ENCODE peak calls at places on chromosomes 2 and 18, in ten cellular contexts. H, M, T, W, I, G, A, B, X and R are unnamed samples.

GRCh38 chr2:237540823-237541222 is 25.6 kb upstream of the PRLH start:
- DNase-seq in H (peak; percentile 46), M (no peak), T (no peak), W (peak; percentile 57), I (peak; percentile 37), G (no peak), A (peak; percentile 68), B (peak; percentile 74), X (no peak), R (peak; percentile 76)

GRCh38 chr2:25358249-25358815 is 16.6 kb upstream of the DNMT3A start:
- DNase-seq in H (no peak), M (no peak), T (no peak), W (no peak), I (no peak), G (no peak), A (no peak), B (no peak), X (no peak), R (no peak)

GRCh38 chr2:64478502-64479230 is 24.7 kb downstream of the LGALSL start:
- DNase-seq in H (no peak), M (no peak), T (no peak), W (no peak), I (no peak), G (no peak), A (no peak), B (no peak), X (no peak), R (no peak)

GRCh38 chr2:85761946-85762345 is 8.2 kb downstream of the ATOH8 start:
- DNase-seq in H (no peak), M (no peak), T (no peak), W (no peak), I (no peak), G (no peak), A (no peak), B (no peak), X (no peak), R (no peak)

GRCh38 chr2:234691226-234691600 is 194.3 kb upstream of the ARL4C start:
- DNase-seq in H (no peak), M (no peak), T (no peak), W (no peak), I (no peak), G (no peak), A (no peak), B (no peak), X (no peak), R (no peak)

GRCh38 chr2:21310493-21310892 is 186.7 kb downstream of the TDRD15 start:
- DNase-seq in H (no peak), M (no peak), T (no peak), W (no peak), I (no peak), G (no peak), A (no peak), B (no peak), X (no peak), R (no peak)

GRCh38 chr2:158214431-158214830 is 112.8 kb downstream of the UPP2 start:
- DNase-seq in H (peak; percentile 32), M (no peak), T (no peak), W (no peak), I (peak; percentile 31), G (no peak), A (no peak), B (no peak), X (no peak), R (no peak)

GRCh38 chr2:177265386-177265690 is 811 bp upstream of the NFE2L2 start:
- DNase-seq in H (peak; percentile 67), M (no peak), T (no peak), W (no peak), I (no peak), G (no peak), A (no peak), B (peak; percentile 74), X (no peak), R (no peak)

GRCh38 chr2:234679766-234680687 is 183.1 kb upstream of the ARL4C start:
- DNase-seq in H (peak; percentile 30), M (peak; percentile 71), T (no peak), W (peak; percentile 42), I (peak; percentile 100), G (no peak), A (peak; percentile 83), B (peak; percentile 49), X (peak; percentile 86), R (peak; percentile 91)

GRCh38 chr2:11492720-11493119 is 26.8 kb upstream of the E2F6 start:
- DNase-seq in H (no peak), M (no peak), T (no peak), W (no peak), I (no peak), G (no peak), A (no peak), B (no peak), X (no peak), R (no peak)
- H3K27ac ChIP-seq in H (no peak overlapping the region), M (no peak overlapping the region), T (no peak overlapping the region), W (no peak overlapping the region), I (no peak overlapping the region), G (no peak overlapping the region), A (no peak overlapping the region), B (no peak overlapping the region), X (no peak overlapping the region), R (no peak overlapping the region)

DNA sequence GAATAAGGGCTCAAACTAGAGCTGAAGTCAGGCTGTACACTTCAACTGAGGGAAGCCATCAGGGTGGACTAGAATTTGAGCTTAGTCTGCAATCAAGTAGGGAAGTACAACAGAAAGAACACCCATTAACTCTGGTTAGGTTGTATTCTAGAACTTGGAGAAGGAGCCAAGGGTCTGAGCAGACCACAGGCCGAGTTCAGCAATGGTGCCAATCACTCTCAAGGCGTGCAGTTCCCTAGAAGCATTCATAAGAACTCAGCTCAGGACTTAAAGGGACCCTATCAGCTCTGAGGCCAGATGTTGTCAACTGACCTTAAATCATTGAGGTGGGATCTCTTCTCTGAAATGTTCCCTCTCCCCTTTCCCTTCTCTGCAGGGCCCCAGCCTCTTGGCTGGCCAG is 97.2 kb downstream of the ZFP36L2 start:
- DNase-seq in H (no peak), M (no peak), T (no peak), W (no peak), I (no peak), G (no peak), A (no peak), B (no peak), X (no peak), R (no peak)
- H3K27ac ChIP-seq in H (peak overlapping the region; percentile 87), M (no peak overlapping the region), T (peak overlapping the region; percentile 88), W (peak overlapping the region; percentile 76), I (no peak overlapping the region), G (no peak overlapping the region), A (peak overlapping the region; percentile 69), B (no peak overlapping the region), X (no peak overlapping the region), R (peak overlapping the region; percentile 51)

DNA sequence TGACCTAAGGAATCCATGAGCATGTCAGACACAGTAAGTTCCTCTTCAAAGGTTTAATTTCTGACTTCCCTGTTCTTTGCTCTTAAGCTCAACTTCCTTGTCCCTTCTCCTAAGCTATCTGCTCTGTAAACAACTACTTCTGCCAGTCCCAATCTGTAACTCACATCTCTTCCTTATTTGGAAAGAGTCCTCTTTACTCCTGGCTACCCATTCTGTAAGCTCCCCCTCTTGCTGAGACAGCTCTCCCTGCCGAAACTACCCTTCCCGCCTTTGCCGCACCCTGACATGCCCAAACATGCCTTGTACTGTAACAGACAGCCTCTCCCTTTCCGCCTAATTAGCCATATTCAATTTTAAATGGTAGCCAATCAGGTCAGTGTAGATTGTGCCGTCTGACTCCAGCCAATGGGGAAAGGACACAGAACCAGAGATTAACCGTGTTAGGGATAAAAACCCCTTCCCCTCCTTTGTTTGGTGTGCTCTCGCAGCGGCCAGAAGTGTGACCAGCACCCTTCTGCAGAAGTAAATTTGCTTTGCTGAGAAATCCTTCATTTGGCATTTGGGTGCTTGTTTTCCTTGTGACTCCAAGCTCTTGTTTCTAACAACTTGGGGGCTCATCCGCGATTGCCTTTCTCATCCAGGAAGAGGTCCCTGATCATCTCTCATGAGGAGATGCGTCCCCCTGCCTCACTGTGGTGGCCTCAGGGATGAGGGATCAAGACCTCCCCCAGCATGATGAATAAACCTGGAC is 49.0 kb downstream of the PIAS2 start:
- DNase-seq in H (no peak), M (no peak), T (no peak), W (no peak), I (no peak), G (peak; percentile 62), A (no peak), B (no peak), X (no peak), R (no peak)
- H3K27ac ChIP-seq in H (no peak overlapping the region), M (no peak overlapping the region), T (no peak overlapping the region), W (no peak overlapping the region), I (no peak overlapping the region), G (no peak overlapping the region), A (no peak overlapping the region), B (no peak overlapping the region), X (no peak overlapping the region), R (no peak overlapping the region)

GRCh38 chr2:144389151-144389929 is 130.6 kb downstream of the ZEB2 start:
- DNase-seq in H (no peak), M (no peak), T (no peak), W (peak; percentile 34), I (no peak), G (peak; percentile 69), A (no peak), B (no peak), X (peak; percentile 25), R (peak; percentile 41)
- H3K27ac ChIP-seq in H (no peak overlapping the region), M (peak overlapping the region; percentile 65), T (no peak overlapping the region), W (no peak overlapping the region), I (no peak overlapping the region), G (no peak overlapping the region), A (peak overlapping the region; percentile 36), B (no peak overlapping the region), X (no peak overlapping the region), R (no peak overlapping the region)

DNA sequence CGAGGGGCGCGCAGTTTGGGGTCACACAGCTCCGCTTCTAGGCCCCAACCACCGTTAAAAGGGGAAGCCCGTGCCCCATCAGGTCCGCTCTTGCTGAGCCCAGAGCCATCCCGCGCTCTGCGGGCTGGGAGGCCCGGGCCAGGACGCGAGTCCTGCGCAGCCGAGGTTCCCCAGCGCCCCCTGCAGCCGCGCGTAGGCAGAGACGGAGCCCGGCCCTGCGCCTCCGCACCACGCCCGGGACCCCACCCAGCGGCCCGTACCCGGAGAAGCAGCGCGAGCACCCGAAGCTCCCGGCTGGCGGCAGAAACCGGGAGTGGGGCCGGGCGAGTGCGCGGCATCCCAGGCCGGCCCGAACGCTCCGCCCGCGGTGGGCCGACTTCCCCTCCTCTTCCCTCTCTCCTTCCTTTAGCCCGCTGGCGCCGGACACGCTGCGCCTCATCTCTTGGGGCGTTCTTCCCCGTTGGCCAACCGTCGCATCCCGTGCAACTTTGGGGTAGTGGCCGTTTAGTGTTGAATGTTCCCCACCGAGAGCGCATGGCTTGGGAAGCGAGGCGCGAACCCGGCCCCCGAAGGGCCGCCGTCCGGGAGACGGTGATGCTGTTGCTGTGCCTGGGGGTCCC is at the start of gene ITGA4:
- DNase-seq in H (peak; percentile 74), M (no peak), T (peak; percentile 88), W (peak; percentile 40), I (peak; percentile 58), G (peak; percentile 80), A (no peak), B (peak; percentile 74), X (peak; percentile 48), R (peak; percentile 79)
- H3K27ac ChIP-seq in H (peak within 1 kb of the TSS; percentile 82), M (no peak within 1 kb of the TSS), T (peak within 1 kb of the TSS; percentile 85), W (no peak within 1 kb of the TSS), I (peak within 1 kb of the TSS; percentile 63), G (no peak within 1 kb of the TSS), A (peak within 1 kb of the TSS; percentile 40), B (peak within 1 kb of the TSS; percentile 35), X (no peak within 1 kb of the TSS), R (peak within 1 kb of the TSS; percentile 77)

GRCh38 chr18:48843162-48843561 is 107.6 kb downstream of the SMAD7 start:
- DNase-seq in H (no peak), M (no peak), T (no peak), W (no peak), I (no peak), G (no peak), A (no peak), B (no peak), X (no peak), R (peak; percentile 39)
- H3K27ac ChIP-seq in H (peak overlapping the region; percentile 75), M (peak overlapping the region; percentile 68), T (no peak overlapping the region), W (peak overlapping the region; percentile 70), I (no peak overlapping the region), G (no peak overlapping the region), A (peak overlapping the region; percentile 58), B (peak overlapping the region; percentile 87), X (no peak overlapping the region), R (peak overlapping the region; percentile 45)